ENCODE peak calls at places on chromosomes 6 and 20, in ten cellular contexts. S is amniotic stem cell; B is NCI-H1436; J is central memory CD4-positive, alpha-beta T cell; V is type B pancreatic cell; W is stimulated activated CD4-positive, alpha-beta T cell treated with anti-CD3 and anti-CD28 coated beads, TNF-alpha, amount 100 ng/mL, for 48 hours; X is astrocyte of the cerebellum; L is SHP77; E is body of pancreas; C is CD4-positive, alpha-beta T cell. P is an unnamed sample.
A peak's percentile ranks its signal among the peaks of the same experiment; 100 is the strongest.

GRCh38 chr20:1509237-1509636 is 18.0 kb upstream of the SIRPB2 start:
- DNase-seq in S (no peak), B (no peak), J (no peak), V (no peak), W (no peak), X (no peak), L (peak; percentile 17), E (no peak), C (peak; percentile 18), P (peak; percentile 49)

GRCh38 chr6:30887901-30888300 is 3.6 kb downstream of the DDR1 start:
- DNase-seq in S (no peak), B (no peak), J (no peak), V (no peak), W (no peak), X (no peak), L (no peak), E (no peak), C (no peak), P (no peak)

GRCh38 chr6:126530777-126531176 is 190.9 kb downstream of the CENPW start:
- DNase-seq in S (no peak), B (no peak), J (no peak), V (no peak), W (no peak), X (no peak), L (no peak), E (no peak), C (no peak), P (no peak)

GRCh38 chr20:46002008-46002407 is 6.7 kb upstream of the MMP9 start:
- DNase-seq in S (no peak), B (no peak), J (no peak), V (no peak), W (no peak), X (no peak), L (no peak), E (no peak), C (no peak), P (no peak)

GRCh38 chr6:41343641-41344187 is 8.3 kb downstream of the NCR2 start:
- DNase-seq in S (no peak), B (no peak), J (no peak), V (peak; percentile 32), W (no peak), X (no peak), L (no peak), E (no peak), C (no peak), P (no peak)

GRCh38 chr6:4809999-4810918 is 34.1 kb downstream of the CDYL start:
- DNase-seq in S (no peak), B (no peak), J (no peak), V (no peak), W (no peak), X (no peak), L (no peak), E (no peak), C (no peak), P (peak; percentile 51)

GRCh38 chr20:63022501-63022900 is 15.7 kb upstream of the BHLHE23 start:
- DNase-seq in S (no peak), B (no peak), J (no peak), V (no peak), W (no peak), X (no peak), L (no peak), E (no peak), C (no peak), P (no peak)

GRCh38 chr6:72561629-72562028 is 60.2 kb upstream of the KCNQ5 start:
- DNase-seq in S (no peak), B (no peak), J (no peak), V (no peak), W (no peak), X (no peak), L (no peak), E (no peak), C (no peak), P (no peak)

GRCh38 chr6:44138717-44139350 is 11.5 kb downstream of the TMEM63B start:
- DNase-seq in S (no peak), B (no peak), J (no peak), V (no peak), W (no peak), X (no peak), L (no peak), E (no peak), C (no peak), P (no peak)

GRCh38 chr20:62935968-62936585 is 1.9 kb upstream of the GID8 start:
- DNase-seq in S (no peak), B (no peak), J (no peak), V (no peak), W (no peak), X (no peak), L (no peak), E (no peak), C (no peak), P (no peak)

GRCh38 chr6:38676236-38676973 is 26.5 kb downstream of the GLO1 start:
- DNase-seq in S (no peak), B (no peak), J (no peak), V (no peak), W (no peak), X (no peak), L (no peak), E (no peak), C (no peak), P (no peak)

GRCh38 chr6:147298461-147298860 is 94.2 kb downstream of the STXBP5 start:
- DNase-seq in S (no peak), B (no peak), J (no peak), V (no peak), W (no peak), X (no peak), L (no peak), E (no peak), C (no peak), P (no peak)

GRCh38 chr20:17654649-17655285 is 27.3 kb downstream of the RRBP1 start:
- DNase-seq in S (no peak), B (no peak), J (no peak), V (no peak), W (no peak), X (no peak), L (no peak), E (peak; percentile 38), C (no peak), P (peak; percentile 39)

GRCh38 chr6:144190593-144190992 is 40.3 kb downstream of the STX11 start:
- DNase-seq in S (no peak), B (no peak), J (no peak), V (no peak), W (no peak), X (peak; percentile 43), L (no peak), E (peak; percentile 71), C (no peak), P (peak; percentile 88)

GRCh38 chr6:125363360-125364121 is 61.8 kb upstream of the HDDC2 start:
- DNase-seq in S (no peak), B (no peak), J (no peak), V (peak; percentile 74), W (no peak), X (no peak), L (peak; percentile 80), E (peak; percentile 33), C (no peak), P (peak; percentile 40)

GRCh38 chr6:43971776-43972126 is 155.5 kb downstream of the MRPL14 start:
- DNase-seq in S (no peak), B (no peak), J (no peak), V (no peak), W (no peak), X (no peak), L (no peak), E (no peak), C (no peak), P (no peak)

GRCh38 chr6:41442800-41443501 is 103.2 kb upstream of the FOXP4 start:
- DNase-seq in S (no peak), B (no peak), J (no peak), V (peak; percentile 89), W (no peak), X (no peak), L (no peak), E (peak; percentile 38), C (no peak), P (no peak)

GRCh38 chr20:36421641-36422040 is 115.5 kb downstream of the DLGAP4 start:
- DNase-seq in S (no peak), B (no peak), J (no peak), V (no peak), W (no peak), X (no peak), L (no peak), E (no peak), C (no peak), P (no peak)

GRCh38 chr6:107673076-107673494 is 151.0 kb downstream of the SCML4 start:
- DNase-seq in S (no peak), B (no peak), J (no peak), V (no peak), W (no peak), X (no peak), L (no peak), E (no peak), C (no peak), P (no peak)

GRCh38 chr20:1935696-1936366 is 40.6 kb downstream of the SIRPA start:
- DNase-seq in S (no peak), B (no peak), J (no peak), V (no peak), W (no peak), X (no peak), L (peak; percentile 32), E (peak; percentile 67), C (no peak), P (peak; percentile 73)

GRCh38 chr6:87093651-87094050 is 1.3 kb downstream of the CGA start:
- DNase-seq in S (no peak), B (no peak), J (no peak), V (no peak), W (no peak), X (peak; percentile 40), L (no peak), E (no peak), C (no peak), P (no peak)

GRCh38 chr20:59672576-59672975 is 68.2 kb downstream of the PHACTR3 start:
- DNase-seq in S (no peak), B (no peak), J (no peak), V (no peak), W (no peak), X (no peak), L (no peak), E (no peak), C (no peak), P (no peak)

GRCh38 chr6:33073431-33073871 is at the start of gene HLA-DPA1:
- DNase-seq in S (no peak), B (no peak), J (peak; percentile 31), V (no peak), W (peak; percentile 9), X (no peak), L (no peak), E (no peak), C (peak; percentile 32), P (peak; percentile 36)

GRCh38 chr6:151692216-151692615 is 115.3 kb upstream of the ESR1 start:
- DNase-seq in S (no peak), B (no peak), J (no peak), V (no peak), W (no peak), X (no peak), L (no peak), E (no peak), C (no peak), P (no peak)

GRCh38 chr20:37564388-37565133 is 36.9 kb upstream of the BLCAP start:
- DNase-seq in S (no peak), B (peak; percentile 52), J (peak; percentile 10), V (peak; percentile 82), W (peak; percentile 27), X (no peak), L (peak; percentile 21), E (peak; percentile 35), C (peak; percentile 14), P (peak; percentile 42)

GRCh38 chr6:16301511-16301910 is 63.1 kb downstream of the GMPR start:
- DNase-seq in S (no peak), B (no peak), J (no peak), V (no peak), W (no peak), X (no peak), L (no peak), E (no peak), C (no peak), P (no peak)

GRCh38 chr6:170522565-170523183 is 30.4 kb downstream of the PSMB1 start:
- DNase-seq in S (no peak), B (no peak), J (no peak), V (no peak), W (no peak), X (no peak), L (peak; percentile 43), E (no peak), C (no peak), P (peak; percentile 27)

P was measured in MCF 10A.